ENCODE peak calls at places on chromosome 22, in eight cellular contexts. B is CD4-positive, CD25-positive, alpha-beta regulatory T cell; M is CD8-positive, alpha-beta memory T cell; Y is AG04450; E is heart left ventricle; A is upper lobe of right lung; G is Peyer's patch; H is CD4-positive, alpha-beta T cell. K is an unnamed sample.

GRCh38 chr22:49788492-49788891 is 39.2 kb downstream of the BRD1 start:
- DNase-seq in B (peak; percentile 49), M (no peak), Y (no peak), E (peak; percentile 80), A (no peak), G (no peak), H (no peak), K (no peak)

GRCh38 chr22:32281092-32281491 is 25.9 kb upstream of the SLC5A4 start:
- DNase-seq in B (no peak), M (no peak), Y (no peak), E (no peak), A (no peak), G (no peak), H (no peak), K (peak; percentile 29)

GRCh38 chr22:41914611-41915034 is 251 bp downstream of the SHISA8 start:
- DNase-seq in B (no peak), M (no peak), Y (no peak), E (no peak), A (no peak), G (no peak), H (no peak), K (no peak)

GRCh38 chr22:36399473-36399780 is 11.7 kb upstream of the MYH9 start:
- DNase-seq in B (peak; percentile 36), M (no peak), Y (no peak), E (no peak), A (no peak), G (no peak), H (no peak), K (no peak)

GRCh38 chr22:29106839-29107238 is 34.0 kb downstream of the KREMEN1 start:
- DNase-seq in B (no peak), M (no peak), Y (no peak), E (no peak), A (no peak), G (no peak), H (no peak), K (no peak)

GRCh38 chr22:26431151-26431995 is 2.3 kb downstream of the ASPHD2 start:
- DNase-seq in B (peak; percentile 71), M (no peak), Y (no peak), E (no peak), A (no peak), G (no peak), H (no peak), K (no peak)

GRCh38 chr22:27445876-27446275 is 355.7 kb downstream of the MN1 start:
- DNase-seq in B (no peak), M (no peak), Y (no peak), E (peak; percentile 70), A (no peak), G (no peak), H (no peak), K (no peak)

GRCh38 chr22:37193629-37194191 is 5.7 kb upstream of the C1QTNF6 start:
- DNase-seq in B (peak; percentile 81), M (peak; percentile 62), Y (no peak), E (peak; percentile 44), A (no peak), G (peak; percentile 38), H (no peak), K (no peak)

GRCh38 chr22:32079110-32080089 is 36.3 kb downstream of the SLC5A1 start:
- DNase-seq in B (no peak), M (no peak), Y (peak; percentile 36), E (no peak), A (no peak), G (no peak), H (no peak), K (peak; percentile 49)

GRCh38 chr22:48897959-48898358 is 929.7 kb downstream of the BRD1 start:
- DNase-seq in B (no peak), M (no peak), Y (no peak), E (no peak), A (peak; percentile 42), G (no peak), H (peak; percentile 26), K (no peak)

GRCh38 chr22:40193429-40194421 is 16.0 kb downstream of the TNRC6B start:
- DNase-seq in B (no peak), M (no peak), Y (no peak), E (no peak), A (no peak), G (no peak), H (no peak), K (no peak)

GRCh38 chr22:41038732-41039131 is 53.7 kb upstream of the EP300 start:
- DNase-seq in B (no peak), M (no peak), Y (no peak), E (no peak), A (no peak), G (no peak), H (no peak), K (no peak)

GRCh38 chr22:49566141-49566541 is 261.5 kb downstream of the BRD1 start:
- DNase-seq in B (no peak), M (no peak), Y (no peak), E (no peak), A (no peak), G (no peak), H (peak; percentile 26), K (no peak)

GRCh38 chr22:33476206-33476605 is 418.0 kb upstream of the SYN3 start:
- DNase-seq in B (no peak), M (no peak), Y (no peak), E (no peak), A (no peak), G (no peak), H (no peak), K (no peak)

GRCh38 chr22:36411589-36412258 is 24.0 kb upstream of the MYH9 start:
- DNase-seq in B (no peak), M (no peak), Y (no peak), E (no peak), A (no peak), G (no peak), H (no peak), K (no peak)

GRCh38 chr22:35479359-35479758 is 61.3 kb upstream of the RASD2 start:
- DNase-seq in B (no peak), M (no peak), Y (no peak), E (no peak), A (no peak), G (no peak), H (no peak), K (no peak)

GRCh38 chr22:37229805-37230672 is 14.0 kb downstream of the RAC2 start:
- DNase-seq in B (peak; percentile 95), M (peak; percentile 90), Y (no peak), E (no peak), A (peak; percentile 80), G (peak; percentile 97), H (peak; percentile 88), K (no peak)

GRCh38 chr22:36510966-36511881 is 4.4 kb upstream of the FOXRED2 start:
- DNase-seq in B (peak; percentile 48), M (peak; percentile 35), Y (peak; percentile 24), E (no peak), A (no peak), G (peak; percentile 38), H (no peak), K (no peak)

GRCh38 chr22:23084453-23085350 is 14.4 kb downstream of the GNAZ start:
- DNase-seq in B (no peak), M (no peak), Y (no peak), E (no peak), A (no peak), G (no peak), H (no peak), K (no peak)

GRCh38 chr22:30208631-30209603 is 37.6 kb downstream of the LIF start:
- DNase-seq in B (no peak), M (no peak), Y (peak; percentile 86), E (peak; percentile 79), A (no peak), G (no peak), H (no peak), K (no peak)
- H3K27ac ChIP-seq in B (no peak overlapping the region), M (peak overlapping the region; percentile 18), Y (peak overlapping the region; percentile 100), E (peak overlapping the region; percentile 83), A (peak overlapping the region; percentile 75), G (peak overlapping the region; percentile 22), H (no peak overlapping the region), K (no peak overlapping the region)

DNA sequence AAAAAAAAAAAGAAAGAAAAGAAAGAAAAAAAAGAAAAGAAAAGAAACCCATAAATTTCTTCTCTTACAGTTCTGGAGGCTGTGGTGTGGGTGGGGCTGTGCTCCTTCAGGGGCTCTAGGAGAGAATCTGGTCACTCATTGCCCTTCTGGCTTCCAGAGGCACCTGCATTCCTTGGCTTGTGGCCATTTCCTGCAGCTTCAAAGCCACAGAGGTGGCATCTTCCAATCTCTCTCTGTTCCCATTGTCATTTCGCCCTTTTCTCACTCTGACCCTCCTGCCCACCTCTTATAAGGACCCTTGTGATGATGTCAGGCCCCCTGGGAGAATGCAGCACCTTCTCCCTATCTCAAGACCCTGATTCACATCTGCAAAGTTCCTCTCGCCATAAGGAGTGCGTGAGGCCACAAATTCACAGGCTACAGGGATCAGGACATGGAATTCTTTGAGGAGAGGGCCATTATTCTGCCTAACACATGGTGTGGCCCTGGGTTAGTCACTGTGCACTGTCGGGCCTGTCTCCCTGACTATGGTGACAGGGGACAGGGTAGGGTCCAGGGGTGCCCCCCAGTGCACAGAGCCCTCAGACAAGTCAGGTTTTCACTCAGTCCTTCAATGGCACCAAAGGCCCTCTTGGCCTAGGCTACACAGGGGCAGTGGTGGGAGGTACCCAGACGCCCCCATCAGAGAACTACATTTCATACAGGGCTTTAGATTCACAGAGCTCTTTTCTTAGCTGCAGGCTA is 38.6 kb upstream of the PRR5 start:
- DNase-seq in B (no peak), M (no peak), Y (no peak), E (no peak), A (no peak), G (no peak), H (no peak), K (no peak)
- H3K27ac ChIP-seq in B (no peak overlapping the region), M (no peak overlapping the region), Y (no peak overlapping the region), E (no peak overlapping the region), A (peak overlapping the region; percentile 6), G (no peak overlapping the region), H (no peak overlapping the region), K (no peak overlapping the region)

GRCh38 chr22:46295277-46295971 is 1.2 kb upstream of the GTSE1 start:
- DNase-seq in B (peak; percentile 20), M (no peak), Y (no peak), E (no peak), A (no peak), G (no peak), H (no peak), K (no peak)
- H3K27ac ChIP-seq in B (peak overlapping the region; percentile 90), M (peak overlapping the region; percentile 90), Y (peak overlapping the region; percentile 47), E (peak overlapping the region; percentile 86), A (peak overlapping the region; percentile 93), G (peak overlapping the region; percentile 95), H (no peak overlapping the region), K (no peak overlapping the region)

GRCh38 chr22:38727530-38728451 is 22.0 kb downstream of the GTPBP1 start:
- DNase-seq in B (no peak), M (no peak), Y (no peak), E (no peak), A (no peak), G (no peak), H (peak; percentile 23), K (no peak)

GRCh38 chr22:38725900-38726655 is 20.3 kb downstream of the GTPBP1 start:
- DNase-seq in B (no peak), M (no peak), Y (no peak), E (no peak), A (no peak), G (no peak), H (no peak), K (no peak)

GRCh38 chr22:38724926-38725571 is 19.3 kb downstream of the GTPBP1 start:
- DNase-seq in B (peak; percentile 63), M (peak; percentile 42), Y (no peak), E (no peak), A (no peak), G (no peak), H (peak; percentile 35), K (no peak)

GRCh38 chr22:38728899-38729796 is 23.4 kb downstream of the GTPBP1 start:
- DNase-seq in B (no peak), M (no peak), Y (no peak), E (no peak), A (no peak), G (no peak), H (no peak), K (no peak)

GRCh38 chr22:38727123-38727522 is 21.4 kb downstream of the GTPBP1 start:
- DNase-seq in B (no peak), M (no peak), Y (no peak), E (no peak), A (no peak), G (no peak), H (peak; percentile 29), K (no peak)
- H3K27ac ChIP-seq in B (no peak overlapping the region), M (no peak overlapping the region), Y (no peak overlapping the region), E (no peak overlapping the region), A (no peak overlapping the region), G (no peak overlapping the region), H (no peak overlapping the region), K (no peak overlapping the region)